ENCODE peak calls at places on chromosomes 12 and 14, in nine cellular contexts. Z, O, L, W, N, V, C, J and S are unnamed samples.

GRCh38 chr12:32947203-32947795 is 50.7 kb upstream of the PKP2 start:
- DNase-seq in C (peak; percentile 48), J (peak; percentile 0), O (peak; percentile 2), W (no peak), N (peak; percentile 18), L (no peak), V (peak; percentile 40), Z (peak; percentile 59), S (peak; percentile 78)

GRCh38 chr12:68636268-68636667 is 25.6 kb downstream of the RAP1B start:
- DNase-seq in N (no peak), L (no peak), J (no peak), C (peak; percentile 77), V (no peak), W (no peak), Z (no peak), O (peak; percentile 88), S (no peak)

GRCh38 chr12:107007421-107007820 is 20.5 kb upstream of the MTERF2 start:
- DNase-seq in L (no peak), O (no peak), N (no peak), V (no peak), C (no peak), Z (no peak), W (no peak), J (peak; percentile 58), S (no peak)

GRCh38 chr14:24146622-24146977 is 190 bp upstream of the PSME2 start:
- DNase-seq in L (peak; percentile 93), C (peak; percentile 97), O (peak; percentile 99), V (peak; percentile 95), W (peak; percentile 94), Z (peak; percentile 94), N (peak; percentile 88), J (peak; percentile 92), S (peak; percentile 90)

GRCh38 chr12:75011120-75011519 is 198.5 kb downstream of the KCNC2 start:
- DNase-seq in C (no peak), Z (peak; percentile 53), J (no peak), O (no peak), L (no peak), N (no peak), W (no peak), V (no peak), S (no peak)

GRCh38 chr12:6471992-6472366 is 1.5 kb upstream of the VAMP1 start:
- DNase-seq in L (no peak), W (no peak), J (no peak), V (no peak), O (peak; percentile 35), Z (no peak), C (peak; percentile 46), N (no peak), S (no peak)

GRCh38 chr14:76201162-76201561 is 49.4 kb downstream of the GPATCH2L start:
- DNase-seq in L (no peak), Z (no peak), C (peak; percentile 56), O (peak; percentile 79), V (no peak), N (no peak), W (no peak), J (no peak), S (no peak)

GRCh38 chr12:130875193-130875592 is 3.3 kb downstream of the RAN start:
- DNase-seq in O (no peak), C (no peak), L (no peak), J (no peak), N (no peak), Z (no peak), V (no peak), W (no peak), S (no peak)

GRCh38 chr12:1737643-1738286 is 46.9 kb downstream of the ADIPOR2 start:
- DNase-seq in Z (no peak), O (no peak), V (no peak), C (no peak), L (no peak), N (no peak), W (no peak), J (peak; percentile 28), S (no peak)

GRCh38 chr14:101150010-101150409 is 246.5 kb upstream of the RTL1 start:
- DNase-seq in C (no peak), W (no peak), Z (no peak), L (no peak), N (no peak), J (no peak), O (no peak), V (no peak), S (no peak)

GRCh38 chr12:50505945-50506344 is 1.2 kb downstream of the DIP2B start:
- DNase-seq in C (no peak), V (no peak), Z (peak; percentile 95), N (peak; percentile 97), J (peak; percentile 65), W (no peak), O (peak; percentile 24), L (no peak), S (peak; percentile 99)

GRCh38 chr14:100787659-100788058 is 38.3 kb upstream of the MEG3 start:
- DNase-seq in J (no peak), W (no peak), L (no peak), V (no peak), C (no peak), O (no peak), N (no peak), Z (no peak), S (no peak)

GRCh38 chr12:130104596-130105253 is 57.5 kb upstream of the FZD10 start:
- DNase-seq in C (no peak), J (no peak), W (no peak), N (peak; percentile 14), L (no peak), O (no peak), Z (peak; percentile 23), V (no peak), S (peak; percentile 11)

GRCh38 chr12:70254225-70254624 is 11.0 kb downstream of the CNOT2 start:
- DNase-seq in N (no peak), W (no peak), O (no peak), V (no peak), J (no peak), L (no peak), C (no peak), Z (no peak), S (no peak)

GRCh38 chr12:57185403-57185802 is 31.2 kb upstream of the NXPH4 start:
- DNase-seq in O (no peak), V (no peak), N (no peak), J (no peak), L (no peak), C (no peak), W (no peak), Z (no peak), S (no peak)

GRCh38 chr12:131072446-131073230 is 118.9 kb downstream of the ADGRD1 start:
- DNase-seq in J (no peak), Z (no peak), W (no peak), L (no peak), C (no peak), N (no peak), O (no peak), V (no peak), S (no peak)

GRCh38 chr14:51959928-51960327 is 29.4 kb upstream of the RTRAF start:
- DNase-seq in N (no peak), J (no peak), W (no peak), O (no peak), V (no peak), Z (no peak), C (no peak), L (no peak), S (no peak)

GRCh38 chr14:22386924-22387775 is 201.9 kb downstream of the DAD1 start:
- DNase-seq in J (peak; percentile 51), W (peak; percentile 22), Z (peak; percentile 89), O (peak; percentile 75), L (peak; percentile 22), N (peak; percentile 77), C (peak; percentile 72), V (peak; percentile 59), S (peak; percentile 84)

GRCh38 chr12:19482551-19483109 is 43.3 kb downstream of the AEBP2 start:
- DNase-seq in O (peak; percentile 30), C (no peak), Z (no peak), V (no peak), N (no peak), J (peak; percentile 52), W (no peak), L (no peak), S (no peak)